ENCODE peak calls at places on chromosomes 5 and 9, in six cellular contexts. M is heart left ventricle, P is sigmoid colon, J is lower leg skin, T is IMR-90, X is A549. H is an unnamed sample.

GRCh38 chr9:2016411-2017208 is 1.5 kb downstream of the SMARCA2 start:
- DNase-seq in P (peak; percentile 92), M (peak; percentile 88), J (peak; percentile 96), X (peak; percentile 82), T (peak; percentile 63), H (peak; percentile 90)

GRCh38 chr5:32420506-32420905 is 24.0 kb downstream of the ZFR start:
- DNase-seq in P (no peak), M (no peak), X (no peak), J (no peak), T (peak; percentile 59), H (no peak)

GRCh38 chr9:114077162-114077837 is 800 bp downstream of the AMBP start:
- DNase-seq in M (no peak), P (no peak), X (no peak), J (no peak), T (no peak), H (no peak)

GRCh38 chr5:74543162-74543995 is 97.1 kb downstream of the ENC1 start:
- DNase-seq in X (peak; percentile 81), M (no peak), T (peak; percentile 80), P (no peak), J (no peak), H (no peak)

GRCh38 chr9:78985084-78985738 is 586.6 kb upstream of the TLE4 start:
- DNase-seq in T (peak; percentile 44), P (no peak), X (no peak), J (no peak), M (no peak), H (no peak)

GRCh38 chr5:177429248-177430045 is 3.0 kb downstream of the GRK6 start:
- DNase-seq in P (peak; percentile 86), T (no peak), X (no peak), M (peak; percentile 71), J (no peak), H (peak; percentile 93)

GRCh38 chr5:150178262-150178661 is 11.6 kb upstream of the SLC6A7 start:
- DNase-seq in P (no peak), J (no peak), T (no peak), M (no peak), X (no peak), H (no peak)

GRCh38 chr9:38388283-38389223 is 3.9 kb upstream of the ALDH1B1 start:
- DNase-seq in T (peak; percentile 63), M (no peak), P (peak; percentile 72), J (no peak), X (no peak), H (no peak)

GRCh38 chr9:81534138-81534865 is 155.0 kb downstream of the TLE1 start:
- DNase-seq in X (no peak), M (no peak), J (no peak), T (peak; percentile 62), P (no peak), H (no peak)

GRCh38 chr5:122713026-122713425 is 61.9 kb upstream of the SNX2 start:
- DNase-seq in X (no peak), T (no peak), J (no peak), P (no peak), M (no peak), H (no peak)

GRCh38 chr9:98765276-98765675 is 31.1 kb downstream of the ANKS6 start:
- DNase-seq in J (no peak), M (no peak), X (no peak), T (no peak), P (no peak), H (no peak)

GRCh38 chr5:90161399-90161798 is 248.2 kb downstream of the CETN3 start:
- DNase-seq in X (no peak), P (no peak), M (peak; percentile 57), J (no peak), T (no peak), H (no peak)

GRCh38 chr5:149422429-149423286 is 43.6 kb upstream of the IL17B start:
- DNase-seq in T (peak; percentile 95), X (no peak), J (no peak), P (peak; percentile 97), M (peak; percentile 90), H (peak; percentile 53)

GRCh38 chr5:60226128-60226527 is 332.6 kb upstream of the PDE4D start:
- DNase-seq in X (no peak), J (no peak), P (no peak), M (no peak), T (no peak), H (no peak)

GRCh38 chr5:169626779-169627178 is 10.3 kb upstream of the DOCK2 start:
- DNase-seq in P (no peak), M (no peak), X (no peak), T (peak; percentile 95), J (no peak), H (no peak)

GRCh38 chr5:129135633-129136032 is 41.1 kb downstream of the ISOC1 start:
- DNase-seq in T (no peak), M (no peak), X (no peak), J (no peak), P (no peak), H (no peak)

GRCh38 chr9:84966876-84967830 is 297.6 kb downstream of the NTRK2 start:
- DNase-seq in J (no peak), P (no peak), X (no peak), T (no peak), M (no peak), H (no peak)

GRCh38 chr5:168691891-168692290 is 112.7 kb upstream of the PANK3 start:
- DNase-seq in T (no peak), X (no peak), J (no peak), M (no peak), P (no peak), H (no peak)

GRCh38 chr9:78239506-78239905 is 3.6 kb downstream of the CEP78 start:
- DNase-seq in P (no peak), T (no peak), M (no peak), X (peak; percentile 25), J (no peak), H (peak; percentile 58)

GRCh38 chr5:167639213-167639612 is 652.2 kb upstream of the WWC1 start:
- DNase-seq in X (no peak), T (peak; percentile 62), M (no peak), J (no peak), P (no peak), H (no peak)

GRCh38 chr5:6365142-6365976 is 13.0 kb downstream of the MED10 start:
- DNase-seq in J (peak; percentile 72), T (peak; percentile 53), P (no peak), M (no peak), X (no peak), H (no peak)

GRCh38 chr5:50325237-50325832 is 115.8 kb downstream of the EMB start:
- DNase-seq in M (no peak), T (peak; percentile 28), X (no peak), J (no peak), P (no peak), H (no peak)

DNA sequence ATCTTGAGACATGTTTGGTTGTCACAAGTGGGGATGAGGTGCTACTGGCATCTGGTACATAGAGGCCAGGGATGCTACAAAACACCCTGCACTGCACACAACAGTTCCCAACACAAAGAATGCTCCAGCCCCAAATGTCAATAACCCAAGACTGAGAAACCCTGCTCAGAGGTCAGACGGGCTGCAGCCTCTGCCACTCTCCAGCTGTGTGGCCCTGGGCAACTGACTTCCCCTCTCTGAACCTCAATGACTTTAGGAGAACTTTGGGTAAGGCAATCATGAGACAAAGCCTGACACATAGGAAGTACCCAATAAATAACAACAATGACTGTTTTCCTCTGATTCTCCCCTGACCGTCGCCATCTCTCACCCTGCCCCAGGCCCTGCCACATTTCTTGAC is 24.7 kb upstream of the CRB2 start:
- DNase-seq in M (no peak), T (no peak), X (no peak), P (no peak), J (no peak), H (no peak)
- H3K4me3 ChIP-seq in M (no peak overlapping the region), T (no peak overlapping the region), X (no peak overlapping the region), P (no peak overlapping the region), J (no peak overlapping the region), H (no peak overlapping the region)

GRCh38 chr5:180332051-180332517 is 21.1 kb downstream of the GFPT2 start:
- DNase-seq in T (no peak), J (no peak), M (no peak), X (peak; percentile 76), P (peak; percentile 66), H (no peak)
- TF ChIP-seq CTCF in T (peak; percentile 27), J (no peak), M (no peak), X (peak; percentile 23), P (no peak), H (no peak)

GRCh38 chr9:135478858-135479468 is 619 bp upstream of the PPP1R26 start:
- DNase-seq in T (no peak), M (peak; percentile 49), X (peak; percentile 49), J (no peak), P (peak; percentile 73), H (peak; percentile 71)
- TF ChIP-seq POLR2A in T (no peak), M (no peak), X (no peak), J (no peak), P (no peak), H (no peak)

GRCh38 chr5:134130239-134130945 is 15.9 kb downstream of the TCF7 start:
- DNase-seq in T (no peak), X (no peak), P (no peak), J (no peak), M (no peak), H (no peak)
- H3K4me3 ChIP-seq in T (no peak overlapping the region), X (no peak overlapping the region), P (no peak overlapping the region), J (no peak overlapping the region), M (no peak overlapping the region), H (no peak overlapping the region)

DNA sequence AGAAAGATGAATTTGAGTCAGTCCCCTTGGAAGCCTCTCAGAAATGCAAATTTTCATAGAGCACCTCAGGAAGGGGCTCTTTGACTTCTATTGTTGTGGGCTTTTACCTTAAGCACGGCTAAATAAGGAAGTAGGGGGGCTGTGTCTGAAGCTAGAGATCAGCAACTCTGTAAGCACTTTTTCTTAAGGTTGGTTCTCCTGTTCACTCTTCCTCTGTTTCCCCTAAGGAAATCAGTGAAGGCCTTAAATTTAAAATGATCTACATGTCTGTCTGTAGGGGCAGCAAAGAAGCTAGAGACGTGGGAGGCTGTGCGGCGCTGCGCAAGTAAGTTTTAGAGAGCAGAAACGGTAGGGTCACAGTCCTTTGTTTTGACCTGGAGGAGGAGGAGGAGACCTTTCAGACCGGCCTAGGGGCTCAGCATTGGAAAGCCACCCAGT is 1.2 kb upstream of the CDC14B start:
- DNase-seq in T (no peak), P (no peak), M (no peak), X (no peak), J (no peak), H (no peak)
- TF ChIP-seq CTCF in T (peak; percentile 15), P (no peak), M (no peak), X (no peak), J (no peak), H (no peak)

DNA sequence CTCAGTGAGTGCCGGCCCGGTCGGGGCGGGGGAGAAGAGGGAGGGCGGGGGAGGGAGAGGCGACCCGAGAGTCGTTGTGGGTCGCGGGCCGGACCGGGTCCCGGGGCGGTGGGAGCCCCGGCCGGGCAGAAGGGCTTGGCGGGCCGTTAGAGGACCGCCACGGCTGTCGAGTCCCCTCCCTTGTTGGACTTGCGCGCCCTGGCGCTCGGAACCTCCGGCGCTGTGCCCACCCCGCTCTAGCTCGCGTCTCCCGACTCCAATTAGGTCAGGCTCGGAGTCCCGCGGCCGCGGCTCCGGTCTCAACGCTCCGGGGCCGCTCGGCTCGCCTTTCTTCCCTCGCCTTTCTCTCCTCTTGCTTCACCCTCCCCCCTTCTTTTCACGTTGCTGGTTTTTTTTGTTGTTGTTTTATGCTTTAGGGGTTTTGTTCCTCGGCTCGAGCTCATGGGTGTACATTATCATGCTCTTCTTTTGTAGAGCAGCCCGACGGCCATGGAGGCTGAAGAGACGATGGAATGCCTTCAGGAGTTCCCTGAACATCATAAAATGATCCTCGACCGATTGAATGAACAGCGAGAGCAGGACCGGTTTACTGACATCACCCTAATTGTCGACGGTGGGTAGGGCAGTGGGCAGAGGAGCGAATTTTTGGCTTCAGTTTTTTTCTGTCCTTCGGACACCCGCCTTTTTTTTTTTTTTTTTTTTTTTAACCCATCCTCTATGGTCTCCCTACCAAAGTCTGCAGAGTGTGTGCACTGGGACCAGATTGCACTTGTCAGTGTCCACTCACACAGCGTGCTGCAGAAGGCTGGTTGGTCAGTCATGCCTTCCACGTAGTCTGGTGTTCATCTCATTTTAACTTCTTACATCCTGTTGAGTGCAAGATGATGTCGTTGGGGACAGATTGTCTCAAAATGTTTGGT is 1.1 kb downstream of the ZNF131 start:
- DNase-seq in T (peak; percentile 80), X (peak; percentile 38), P (no peak), M (no peak), J (no peak), H (no peak)
- TF ChIP-seq POLR2A in T (peak; percentile 75), X (peak; percentile 46), P (peak; percentile 28), M (peak; percentile 61), J (no peak), H (no peak)